ENCODE peak calls at places on chromosomes 13 and 19, in ten cellular contexts. L is foreskin fibroblast; C is amniotic stem cell; G is GM12865; P is astrocyte; R is small intestine; J is DMS79 treated with DMSO at 0.1 percent for 48 hours; T is activated T-helper 1 cell treated with anti-CD3 and anti-CD28 coated beads, Interleukin-12 subunit alpha, Interleukin-12 subunit beta, Interleukin-2, Interleukin-4 antibody, amounts not matched to agents 30 ng/mL and 10 ng/mL and 1 ng/mL, durations not matched to agents 14 hours and 24 hours and 36 hours; U is stimulated activated naive CD8-positive, alpha-beta T cell treated with anti-CD3 and anti-CD28 coated beads, Interleukin-15, Interleukin-2, amounts not matched to agents 100 U/mL and 50 U/mL, for 24 hours; D is NB4. Q is an unnamed sample.

GRCh38 chr19:47681388-47681787 is 31.8 kb upstream of the EHD2 start:
- DNase-seq in L (no peak), C (no peak), G (no peak), P (no peak), R (no peak), J (no peak), T (no peak), U (no peak), D (no peak), Q (no peak)

GRCh38 chr19:5338661-5339469 is 1.7 kb downstream of the PTPRS start:
- DNase-seq in L (peak), C (no peak), G (no peak), P (no peak), R (no peak), J (peak), T (no peak), U (peak), D (peak), Q (no peak)

GRCh38 chr13:95620498-95621140 is 23.9 kb downstream of the DZIP1 start:
- DNase-seq in L (no peak), C (no peak), G (no peak), P (no peak), R (no peak), J (no peak), T (no peak), U (no peak), D (no peak), Q (no peak)

GRCh38 chr13:41122838-41123237 is 9.8 kb downstream of the KBTBD6 start:
- DNase-seq in L (no peak), C (no peak), G (no peak), P (no peak), R (no peak), J (no peak), T (no peak), U (no peak), D (no peak), Q (no peak)

GRCh38 chr19:4371898-4372629 is 28.3 kb downstream of the SH3GL1 start:
- DNase-seq in L (no peak), C (no peak), G (no peak), P (no peak), R (no peak), J (no peak), T (no peak), U (no peak), D (no peak), Q (no peak)

GRCh38 chr13:27971236-27971645 is 2.1 kb upstream of the CDX2 start:
- DNase-seq in L (no peak), C (no peak), G (no peak), P (no peak), R (peak), J (no peak), T (no peak), U (no peak), D (no peak), Q (no peak)

GRCh38 chr13:48634631-48635030 is 19.1 kb upstream of the CYSLTR2 start:
- DNase-seq in L (no peak), C (no peak), G (no peak), P (no peak), R (no peak), J (no peak), T (no peak), U (no peak), D (no peak), Q (no peak)

GRCh38 chr13:32117696-32118095 is 86.1 kb downstream of the FRY start:
- DNase-seq in L (no peak), C (no peak), G (no peak), P (no peak), R (no peak), J (no peak), T (no peak), U (no peak), D (peak), Q (peak)

GRCh38 chr13:41384749-41385503 is 72.4 kb upstream of the RGCC start:
- DNase-seq in L (peak), C (no peak), G (peak), P (no peak), R (no peak), J (no peak), T (no peak), U (no peak), D (peak), Q (no peak)

GRCh38 chr19:45346449-45346848 is 5.9 kb downstream of the KLC3 start:
- DNase-seq in L (peak), C (no peak), G (no peak), P (no peak), R (no peak), J (peak), T (no peak), U (no peak), D (no peak), Q (no peak)